ENCODE peak calls at places on chromosome 19, in seven cellular contexts. One of them, this sample, is unnamed.

GRCh38 chr19:49130325-49130724 is 11.0 kb downstream of the PPFIA3 start:
- DNase-seq in endothelial cell: no peak
- DNase-seq in bronchial epithelial cell: no peak
- DNase-seq in SK-N-SH: no peak
- DNase-seq in AG04449: no peak
- DNase-seq in type B pancreatic cell: no peak
- DNase-seq in B cell: no peak
- DNase-seq in this sample: no peak

GRCh38 chr19:47263169-47263560 is 6.8 kb downstream of the CCDC9 start:
- DNase-seq in endothelial cell: no peak
- DNase-seq in bronchial epithelial cell: no peak
- DNase-seq in SK-N-SH: no peak
- DNase-seq in AG04449: no peak
- DNase-seq in type B pancreatic cell: no peak
- DNase-seq in B cell: no peak
- DNase-seq in this sample: no peak

GRCh38 chr19:52936151-52936957 is 13.1 kb upstream of the ZNF888 start:
- DNase-seq in endothelial cell: no peak
- DNase-seq in bronchial epithelial cell: no peak
- DNase-seq in SK-N-SH: no peak
- DNase-seq in AG04449: no peak
- DNase-seq in type B pancreatic cell: no peak
- DNase-seq in B cell: no peak
- DNase-seq in this sample: no peak

GRCh38 chr19:54262066-54262465 is 5.0 kb upstream of the LILRB5 start:
- DNase-seq in endothelial cell: no peak
- DNase-seq in bronchial epithelial cell: no peak
- DNase-seq in SK-N-SH: no peak
- DNase-seq in AG04449: no peak
- DNase-seq in type B pancreatic cell: no peak
- DNase-seq in B cell: no peak
- DNase-seq in this sample: no peak

GRCh38 chr19:2138061-2138728 is 13.2 kb downstream of the AP3D1 start:
- DNase-seq in endothelial cell: no peak
- DNase-seq in bronchial epithelial cell: no peak
- DNase-seq in SK-N-SH: no peak
- DNase-seq in AG04449: no peak
- DNase-seq in type B pancreatic cell: no peak
- DNase-seq in B cell: no peak
- DNase-seq in this sample: no peak

GRCh38 chr19:5799247-5800241 is 5.3 kb upstream of the NRTN start:
- DNase-seq in endothelial cell: no peak
- DNase-seq in bronchial epithelial cell: no peak
- DNase-seq in SK-N-SH: peak; percentile 91
- DNase-seq in AG04449: no peak
- DNase-seq in type B pancreatic cell: no peak
- DNase-seq in B cell: no peak
- DNase-seq in this sample: peak; percentile 86

GRCh38 chr19:31947436-31947835 is 398.0 kb upstream of the ZNF507 start:
- DNase-seq in endothelial cell: no peak
- DNase-seq in bronchial epithelial cell: no peak
- DNase-seq in SK-N-SH: no peak
- DNase-seq in AG04449: no peak
- DNase-seq in type B pancreatic cell: no peak
- DNase-seq in B cell: no peak
- DNase-seq in this sample: no peak

GRCh38 chr19:33175156-33175782 is 18.9 kb upstream of the LRP3 start:
- DNase-seq in endothelial cell: no peak
- DNase-seq in bronchial epithelial cell: no peak
- DNase-seq in SK-N-SH: no peak
- DNase-seq in AG04449: no peak
- DNase-seq in type B pancreatic cell: no peak
- DNase-seq in B cell: no peak
- DNase-seq in this sample: no peak

GRCh38 chr19:4379383-4380253 is 20.7 kb downstream of the SH3GL1 start:
- DNase-seq in endothelial cell: no peak
- DNase-seq in bronchial epithelial cell: peak; percentile 98
- DNase-seq in SK-N-SH: peak; percentile 18
- DNase-seq in AG04449: no peak
- DNase-seq in type B pancreatic cell: no peak
- DNase-seq in B cell: peak; percentile 64
- DNase-seq in this sample: no peak

GRCh38 chr19:20664917-20665781 is 3.8 kb upstream of the ZNF626 start:
- DNase-seq in endothelial cell: no peak
- DNase-seq in bronchial epithelial cell: no peak
- DNase-seq in SK-N-SH: no peak
- DNase-seq in AG04449: no peak
- DNase-seq in type B pancreatic cell: no peak
- DNase-seq in B cell: no peak
- DNase-seq in this sample: peak; percentile 23

GRCh38 chr19:43504426-43505185 is at the start of gene PHLDB3:
- DNase-seq in endothelial cell: no peak
- DNase-seq in bronchial epithelial cell: no peak
- DNase-seq in SK-N-SH: peak; percentile 70
- DNase-seq in AG04449: no peak
- DNase-seq in type B pancreatic cell: peak; percentile 77
- DNase-seq in B cell: peak; percentile 51
- DNase-seq in this sample: peak; percentile 40

GRCh38 chr19:43501661-43502418 is 2.7 kb downstream of the PHLDB3 start:
- DNase-seq in endothelial cell: peak; percentile 17
- DNase-seq in bronchial epithelial cell: no peak
- DNase-seq in SK-N-SH: no peak
- DNase-seq in AG04449: no peak
- DNase-seq in type B pancreatic cell: no peak
- DNase-seq in B cell: no peak
- DNase-seq in this sample: peak; percentile 25

GRCh38 chr19:43502419-43502976 is 2.0 kb downstream of the PHLDB3 start:
- DNase-seq in endothelial cell: no peak
- DNase-seq in bronchial epithelial cell: no peak
- DNase-seq in SK-N-SH: no peak
- DNase-seq in AG04449: no peak
- DNase-seq in type B pancreatic cell: no peak
- DNase-seq in B cell: no peak
- DNase-seq in this sample: no peak

GRCh38 chr19:43505186-43505456 is 575 bp upstream of the PHLDB3 start:
- DNase-seq in endothelial cell: no peak
- DNase-seq in bronchial epithelial cell: no peak
- DNase-seq in SK-N-SH: no peak
- DNase-seq in AG04449: no peak
- DNase-seq in type B pancreatic cell: no peak
- DNase-seq in B cell: no peak
- DNase-seq in this sample: no peak

DNA sequence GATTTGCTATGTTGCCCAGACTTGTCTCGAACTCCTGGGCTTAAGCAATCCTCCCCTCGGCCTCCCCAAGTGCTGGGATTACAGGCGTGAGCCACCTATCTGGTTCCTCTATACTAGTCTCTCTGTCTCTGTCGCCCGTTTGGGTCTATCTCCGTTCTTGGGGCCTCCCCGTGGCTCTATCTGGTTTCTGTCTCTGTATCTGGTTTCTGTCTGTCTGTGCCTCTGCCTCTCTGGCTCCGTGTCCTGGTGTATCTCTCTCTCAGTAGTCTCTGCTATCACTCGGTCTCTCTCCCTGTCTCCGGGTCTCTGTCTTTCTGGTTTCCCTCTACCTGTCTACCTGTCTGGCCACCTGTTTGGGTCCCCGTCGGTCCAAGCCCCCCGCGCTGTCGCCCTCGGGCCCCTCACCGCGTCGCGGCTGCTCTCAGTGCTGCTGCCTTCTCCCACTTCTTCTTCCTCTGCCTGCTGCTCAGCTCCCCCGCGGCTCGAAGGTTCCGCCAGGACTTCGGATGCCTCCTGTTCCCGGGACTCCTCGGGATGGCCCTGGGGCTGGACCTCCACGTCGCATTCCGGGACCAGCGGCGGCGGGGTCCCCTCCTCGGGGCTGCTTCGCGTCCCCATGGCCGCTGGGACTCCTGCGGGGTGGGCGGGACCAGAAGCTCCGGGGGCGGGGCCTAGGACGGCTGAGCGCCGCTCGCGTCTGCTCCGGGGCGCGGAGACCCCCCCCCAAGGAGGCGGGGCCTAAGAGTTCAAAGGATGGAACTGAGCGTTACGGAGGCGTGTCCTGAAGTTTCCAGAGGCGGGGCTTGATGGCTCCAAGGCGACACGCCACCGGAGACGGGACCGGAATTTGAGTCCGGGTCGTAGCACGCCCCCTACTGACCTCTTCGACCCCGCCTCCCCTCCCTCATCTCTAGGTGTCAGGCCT is 783 bp downstream of the PHLDB3 start:
- DNase-seq in endothelial cell: peak; percentile 94
- DNase-seq in bronchial epithelial cell: peak; percentile 77
- DNase-seq in SK-N-SH: peak; percentile 99
- DNase-seq in AG04449: peak; percentile 29
- DNase-seq in type B pancreatic cell: peak; percentile 95
- DNase-seq in B cell: peak; percentile 97
- DNase-seq in this sample: peak; percentile 98
- TF ChIP-seq CTCF in endothelial cell: peak; percentile 21
- TF ChIP-seq CTCF in bronchial epithelial cell: no peak
- TF ChIP-seq CTCF in SK-N-SH: no peak
- TF ChIP-seq CTCF in AG04449: no peak
- TF ChIP-seq CTCF in type B pancreatic cell: no peak
- TF ChIP-seq CTCF in B cell: no peak
- TF ChIP-seq CTCF in this sample: peak; percentile 17

GRCh38 chr19:40143612-40144011 is 47.6 kb upstream of the MAP3K10 start:
- DNase-seq in endothelial cell: no peak
- DNase-seq in bronchial epithelial cell: no peak
- DNase-seq in SK-N-SH: no peak
- DNase-seq in AG04449: no peak
- DNase-seq in type B pancreatic cell: no peak
- DNase-seq in B cell: no peak
- DNase-seq in this sample: no peak

GRCh38 chr19:40147338-40147692 is 43.9 kb upstream of the MAP3K10 start:
- DNase-seq in endothelial cell: no peak
- DNase-seq in bronchial epithelial cell: no peak
- DNase-seq in SK-N-SH: no peak
- DNase-seq in AG04449: no peak
- DNase-seq in type B pancreatic cell: no peak
- DNase-seq in B cell: no peak
- DNase-seq in this sample: no peak

GRCh38 chr19:40144151-40144550 is 47.1 kb upstream of the MAP3K10 start:
- DNase-seq in endothelial cell: no peak
- DNase-seq in bronchial epithelial cell: no peak
- DNase-seq in SK-N-SH: no peak
- DNase-seq in AG04449: no peak
- DNase-seq in type B pancreatic cell: no peak
- DNase-seq in B cell: no peak
- DNase-seq in this sample: no peak

GRCh38 chr19:40147693-40148347 is 43.4 kb upstream of the MAP3K10 start:
- DNase-seq in endothelial cell: no peak
- DNase-seq in bronchial epithelial cell: peak; percentile 73
- DNase-seq in SK-N-SH: no peak
- DNase-seq in AG04449: peak; percentile 28
- DNase-seq in type B pancreatic cell: peak; percentile 27
- DNase-seq in B cell: no peak
- DNase-seq in this sample: no peak

DNA sequence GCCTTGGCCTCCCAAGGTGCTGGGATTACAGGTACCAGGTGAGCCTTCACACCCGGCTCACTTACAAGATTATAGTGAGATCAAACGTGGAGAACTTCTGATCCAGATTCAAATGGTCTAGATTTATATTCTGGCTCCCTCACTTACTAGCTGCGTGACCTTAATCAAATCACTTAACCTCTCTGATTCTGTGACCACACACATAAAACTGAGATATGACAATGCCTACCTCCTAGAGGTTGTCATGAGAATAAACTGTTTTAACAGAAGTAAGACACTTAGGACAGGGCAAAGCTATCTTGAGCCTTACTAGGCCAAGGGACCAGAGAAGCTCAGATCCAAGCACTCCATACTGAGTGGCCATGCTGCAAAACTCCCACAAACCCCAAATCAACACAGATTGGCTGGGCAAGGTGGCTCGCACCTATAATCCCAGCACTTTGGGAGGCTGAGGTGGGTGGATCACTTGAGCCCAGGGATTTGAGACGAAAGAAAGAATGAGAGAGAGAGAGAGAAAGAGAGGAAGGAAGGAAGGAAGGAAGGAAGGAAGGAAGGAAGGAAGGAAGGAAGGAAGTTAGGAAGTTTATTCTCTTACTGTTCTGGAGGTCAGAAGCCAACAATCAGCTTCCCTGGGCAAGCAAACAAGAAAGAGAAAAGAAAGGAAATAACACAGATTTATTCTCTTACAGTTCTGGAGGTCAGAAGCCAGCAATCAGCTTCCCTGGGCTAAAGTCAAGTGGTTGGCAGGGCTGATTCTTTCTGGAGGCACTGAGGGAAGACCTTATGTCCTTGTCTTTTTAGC is 46.1 kb upstream of the MAP3K10 start:
- DNase-seq in endothelial cell: no peak
- DNase-seq in bronchial epithelial cell: no peak
- DNase-seq in SK-N-SH: no peak
- DNase-seq in AG04449: no peak
- DNase-seq in type B pancreatic cell: no peak
- DNase-seq in B cell: no peak
- DNase-seq in this sample: no peak
- TF ChIP-seq CTCF in endothelial cell: no peak
- TF ChIP-seq CTCF in bronchial epithelial cell: no peak
- TF ChIP-seq CTCF in SK-N-SH: no peak
- TF ChIP-seq CTCF in AG04449: no peak
- TF ChIP-seq CTCF in type B pancreatic cell: no peak
- TF ChIP-seq CTCF in B cell: no peak
- TF ChIP-seq CTCF in this sample: no peak

GRCh38 chr19:30006206-30006605 is 64.2 kb downstream of the URI1 start:
- DNase-seq in endothelial cell: no peak
- DNase-seq in bronchial epithelial cell: no peak
- DNase-seq in SK-N-SH: no peak
- DNase-seq in AG04449: no peak
- DNase-seq in type B pancreatic cell: no peak
- DNase-seq in B cell: no peak
- DNase-seq in this sample: no peak
- TF ChIP-seq CTCF in endothelial cell: no peak
- TF ChIP-seq CTCF in bronchial epithelial cell: no peak
- TF ChIP-seq CTCF in SK-N-SH: no peak
- TF ChIP-seq CTCF in AG04449: no peak
- TF ChIP-seq CTCF in type B pancreatic cell: no peak
- TF ChIP-seq CTCF in B cell: no peak
- TF ChIP-seq CTCF in this sample: no peak

DNA sequence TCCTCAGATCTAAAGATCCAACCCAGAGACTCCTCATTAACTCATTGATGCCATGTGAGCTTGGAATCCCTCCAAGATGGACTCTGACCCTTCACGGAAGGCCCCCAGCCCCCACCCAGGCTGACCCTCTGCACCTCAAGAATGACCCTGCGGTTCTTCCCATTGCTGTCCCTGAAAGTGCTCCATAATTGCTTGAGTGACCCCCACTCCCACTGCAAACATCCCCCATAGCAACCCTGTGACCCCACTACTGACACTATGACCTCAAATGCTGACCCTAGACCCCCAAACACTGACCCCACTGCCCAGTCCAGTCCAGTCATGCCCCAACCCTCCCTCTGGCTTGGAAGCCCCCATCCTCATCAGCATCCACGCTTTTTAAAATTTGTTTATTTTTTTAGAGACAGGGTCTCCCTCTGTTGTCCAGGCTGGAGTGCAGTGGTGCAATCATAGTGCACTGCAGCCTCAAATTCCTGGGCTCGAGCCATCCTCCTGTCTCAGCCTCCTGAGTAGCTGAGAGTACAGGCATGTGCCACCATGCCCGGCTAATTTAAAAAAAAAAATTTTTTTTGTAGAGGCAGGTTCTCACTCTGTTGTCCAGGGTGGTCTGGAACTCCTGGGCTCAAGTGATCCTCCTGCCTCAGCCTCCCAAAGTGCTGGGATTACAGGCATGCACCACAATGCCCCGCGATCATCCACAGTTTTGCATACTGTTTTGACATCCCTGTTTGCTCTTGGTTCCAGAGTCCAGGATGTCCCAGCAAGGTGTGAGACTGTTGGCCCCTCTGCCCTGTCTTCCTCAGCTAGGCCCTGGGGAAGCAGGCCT is 855 bp downstream of the LYL1 start:
- DNase-seq in endothelial cell: no peak
- DNase-seq in bronchial epithelial cell: no peak
- DNase-seq in SK-N-SH: no peak
- DNase-seq in AG04449: no peak
- DNase-seq in type B pancreatic cell: no peak
- DNase-seq in B cell: no peak
- DNase-seq in this sample: no peak
- TF ChIP-seq CTCF in endothelial cell: no peak
- TF ChIP-seq CTCF in bronchial epithelial cell: no peak
- TF ChIP-seq CTCF in SK-N-SH: no peak
- TF ChIP-seq CTCF in AG04449: no peak
- TF ChIP-seq CTCF in type B pancreatic cell: no peak
- TF ChIP-seq CTCF in B cell: peak; percentile 3
- TF ChIP-seq CTCF in this sample: no peak